ENCODE peak calls at places on chromosomes 7 and 10, in six cellular contexts. V, W, L, S, G and T are unnamed samples.

GRCh38 chr7:36692444-36692843 is 31.9 kb downstream of the AOAH start:
- DNase-seq in S (no peak), W (no peak), G (no peak), V (no peak), L (no peak), T (no peak)

GRCh38 chr10:31399631-31400030 is 80.6 kb downstream of the ZEB1 start:
- DNase-seq in W (no peak), G (no peak), S (no peak), L (no peak), V (no peak), T (no peak)

GRCh38 chr7:128893251-128894100 is 17.0 kb downstream of the KCP start:
- DNase-seq in W (no peak), S (peak), G (no peak), L (no peak), V (no peak), T (no peak)

GRCh38 chr7:98051118-98051744 is 55.4 kb upstream of the LMTK2 start:
- DNase-seq in L (peak), G (no peak), S (peak), V (peak), W (peak), T (no peak)

GRCh38 chr7:1601956-1602355 is 32.1 kb upstream of the PSMG3 start:
- DNase-seq in G (no peak), V (no peak), L (no peak), W (no peak), S (no peak), T (no peak)

GRCh38 chr7:12025246-12025645 is 185.8 kb upstream of the TMEM106B start:
- DNase-seq in L (no peak), S (no peak), V (no peak), G (no peak), W (no peak), T (no peak)

GRCh38 chr7:100400656-100401055 is 27.4 kb downstream of the PILRA start:
- DNase-seq in L (peak), V (peak), S (peak), W (peak), G (peak), T (no peak)

GRCh38 chr10:80276335-80276734 is 13.1 kb downstream of the MAT1A start:
- DNase-seq in L (no peak), G (no peak), V (no peak), W (no peak), S (no peak), T (no peak)

GRCh38 chr7:141533149-141533949 is 17.9 kb upstream of the AGK start:
- DNase-seq in W (peak), V (peak), S (peak), L (peak), G (peak), T (peak)

GRCh38 chr10:18767981-18768380 is 108.8 kb downstream of the ARL5B start:
- DNase-seq in L (no peak), W (no peak), V (no peak), S (no peak), G (no peak), T (no peak)

GRCh38 chr10:113585949-113586348 is 33.1 kb downstream of the HABP2 start:
- DNase-seq in L (no peak), W (peak), G (no peak), V (peak), S (no peak), T (no peak)

GRCh38 chr7:27784399-27785053 is 44.6 kb downstream of the TAX1BP1 start:
- DNase-seq in V (peak), G (peak), W (peak), L (no peak), S (peak), T (no peak)

GRCh38 chr7:154373951-154374350 is 321.8 kb downstream of the DPP6 start:
- DNase-seq in W (no peak), G (no peak), V (no peak), L (no peak), S (no peak), T (no peak)

GRCh38 chr10:106705576-106706526 is 458.7 kb downstream of the SORCS1 start:
- DNase-seq in S (peak), W (peak), L (peak), V (peak), G (no peak), T (peak)

GRCh38 chr7:122256036-122256805 is 48.3 kb downstream of the FEZF1 start:
- DNase-seq in W (no peak), S (no peak), L (no peak), V (no peak), G (no peak), T (peak)

GRCh38 chr10:133010095-133010837 is 67.9 kb upstream of the CFAP46 start:
- DNase-seq in V (no peak), S (no peak), G (peak), L (no peak), W (no peak), T (no peak)

GRCh38 chr7:116588225-116588624 is 63.4 kb downstream of the CAV1 start:
- DNase-seq in S (no peak), V (no peak), L (no peak), G (peak), W (no peak), T (no peak)

GRCh38 chr10:60304832-60305231 is 84.8 kb downstream of the ANK3 start:
- DNase-seq in G (no peak), V (no peak), S (no peak), W (no peak), L (no peak), T (no peak)
- H3K9ac ChIP-seq in G (peak), V (no peak), S (no peak), W (peak), L (no peak), T (no peak)

GRCh38 chr7:16978358-16979244 is 96.8 kb upstream of the AGR3 start:
- DNase-seq in G (peak), W (no peak), L (no peak), S (no peak), V (peak), T (no peak)
- TF ChIP-seq POLR2AphosphoS5 in G (no peak), W (no peak), L (no peak), S (no peak), V (no peak), T (no peak)

DNA sequence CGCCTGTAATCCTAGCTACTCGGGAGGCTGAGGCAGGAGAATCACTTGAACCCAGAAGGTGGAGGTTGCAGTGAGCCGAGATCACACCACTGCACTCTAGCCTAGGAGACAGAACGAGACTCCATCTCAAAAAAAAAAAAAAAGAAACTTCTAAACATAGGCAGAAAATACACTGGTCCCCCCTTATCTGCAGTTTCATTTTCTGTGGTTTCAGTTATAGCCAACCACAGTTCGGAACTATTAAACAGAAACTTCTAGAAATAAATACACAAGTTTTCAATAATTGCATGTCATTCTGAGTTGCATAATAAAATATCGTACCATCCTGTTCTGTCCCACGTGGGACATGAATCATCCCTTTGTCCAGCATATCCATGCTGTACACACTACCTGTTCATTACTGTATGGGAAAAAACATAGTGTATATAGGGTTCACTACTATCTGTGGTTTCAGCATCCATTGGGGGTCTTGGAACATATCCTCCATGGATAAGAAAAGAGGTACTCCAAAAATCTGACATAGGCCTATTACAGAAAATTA is 8.0 kb downstream of the XRCC2 start:
- DNase-seq in V (no peak), W (no peak), S (no peak), G (no peak), L (no peak), T (no peak)
- TF ChIP-seq EZH2 in V (no peak), W (no peak), S (no peak), G (no peak), L (no peak), T (no peak)

DNA sequence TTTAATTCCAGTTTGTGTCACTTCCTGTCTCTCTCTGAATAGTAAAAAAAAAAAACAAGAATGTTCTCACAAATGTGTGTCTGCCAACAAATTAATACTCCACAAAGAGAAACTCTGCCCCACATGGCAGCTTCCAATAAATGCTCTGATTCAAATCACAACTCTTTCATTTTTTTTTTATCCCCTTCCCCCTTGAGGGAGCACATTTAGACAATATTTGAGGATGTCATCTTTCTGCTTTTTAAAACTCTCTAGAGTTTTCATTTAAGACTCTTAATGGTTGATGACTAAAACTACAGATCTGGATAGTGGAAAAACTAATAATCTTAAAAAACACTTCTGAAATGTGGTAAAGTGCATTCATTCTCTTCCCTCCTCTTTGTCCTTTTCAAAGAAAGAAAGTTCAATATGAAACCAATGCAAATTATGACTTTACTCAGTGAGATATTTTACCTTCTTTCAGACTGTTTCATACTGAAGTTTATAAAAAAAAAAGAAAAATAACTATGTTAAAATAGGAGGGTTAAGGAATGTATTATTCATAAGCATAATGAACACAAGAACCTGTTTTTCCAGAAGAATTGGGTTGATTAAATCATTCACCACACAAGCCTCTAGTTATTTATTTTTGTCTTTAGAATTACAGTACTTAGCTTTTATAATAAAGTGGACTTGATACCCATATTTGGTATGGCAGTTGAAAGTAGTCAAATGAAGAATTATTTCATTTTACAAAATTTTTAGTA is 42.4 kb downstream of the ARID5B start:
- DNase-seq in V (no peak), W (no peak), G (peak), L (no peak), S (no peak), T (no peak)
- H3K9ac ChIP-seq in V (no peak), W (no peak), G (peak), L (no peak), S (no peak), T (peak)

GRCh38 chr7:74225400-74225799 is 15.6 kb downstream of the LAT2 start:
- DNase-seq in V (no peak), W (no peak), G (no peak), S (no peak), L (no peak), T (no peak)

GRCh38 chr7:74224511-74224832 is 14.7 kb downstream of the LAT2 start:
- DNase-seq in S (no peak), L (no peak), W (no peak), V (no peak), G (no peak), T (no peak)

GRCh38 chr7:74222851-74223710 is 13.3 kb downstream of the LAT2 start:
- DNase-seq in S (no peak), G (no peak), V (no peak), L (no peak), W (no peak), T (no peak)

GRCh38 chr7:74221713-74222112 is 11.9 kb downstream of the LAT2 start:
- DNase-seq in V (no peak), S (no peak), G (no peak), W (no peak), L (no peak), T (no peak)

DNA sequence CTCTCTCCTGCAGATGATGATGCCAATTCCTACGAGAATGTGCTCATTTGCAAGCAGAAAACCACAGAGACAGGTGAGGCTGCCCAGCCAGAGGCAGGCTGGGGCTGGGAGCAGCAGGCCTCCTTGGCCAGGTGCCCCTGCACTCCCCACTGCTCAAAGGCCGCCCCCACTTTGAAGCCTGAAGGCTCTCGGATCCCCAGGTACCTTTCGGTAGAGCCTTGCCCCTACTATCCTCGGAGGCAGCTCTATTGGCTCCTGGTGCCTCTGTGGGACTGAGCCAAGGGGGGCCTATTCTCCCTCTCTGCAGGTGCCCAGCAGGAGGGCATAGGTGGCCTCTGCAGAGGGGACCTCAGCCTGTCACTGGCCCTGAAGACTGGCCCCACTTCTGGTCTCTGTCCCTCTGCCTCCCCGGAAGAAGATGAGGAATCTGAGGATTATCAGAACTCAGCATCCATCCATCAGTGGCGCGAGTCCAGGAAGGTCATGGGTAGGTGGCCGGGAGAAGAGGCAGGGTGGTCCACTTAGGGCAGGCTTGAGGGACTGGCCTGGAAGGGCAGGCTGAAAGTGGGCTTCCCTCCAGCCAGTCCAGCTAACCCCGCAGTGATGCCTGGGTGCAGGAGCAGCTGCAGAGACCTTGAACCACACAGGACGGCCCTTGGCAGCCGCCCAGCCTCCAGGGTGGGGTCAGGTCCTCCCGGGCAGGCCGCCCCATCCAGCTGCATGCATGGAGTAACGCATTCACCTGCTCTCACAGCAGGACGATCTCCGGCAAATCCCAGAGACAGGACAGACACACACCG is 14.1 kb downstream of the LAT2 start:
- DNase-seq in S (no peak), W (no peak), V (no peak), G (no peak), L (no peak), T (no peak)
- TF ChIP-seq POLR2AphosphoS5 in S (no peak), W (peak), V (no peak), G (no peak), L (no peak), T (peak)

DNA sequence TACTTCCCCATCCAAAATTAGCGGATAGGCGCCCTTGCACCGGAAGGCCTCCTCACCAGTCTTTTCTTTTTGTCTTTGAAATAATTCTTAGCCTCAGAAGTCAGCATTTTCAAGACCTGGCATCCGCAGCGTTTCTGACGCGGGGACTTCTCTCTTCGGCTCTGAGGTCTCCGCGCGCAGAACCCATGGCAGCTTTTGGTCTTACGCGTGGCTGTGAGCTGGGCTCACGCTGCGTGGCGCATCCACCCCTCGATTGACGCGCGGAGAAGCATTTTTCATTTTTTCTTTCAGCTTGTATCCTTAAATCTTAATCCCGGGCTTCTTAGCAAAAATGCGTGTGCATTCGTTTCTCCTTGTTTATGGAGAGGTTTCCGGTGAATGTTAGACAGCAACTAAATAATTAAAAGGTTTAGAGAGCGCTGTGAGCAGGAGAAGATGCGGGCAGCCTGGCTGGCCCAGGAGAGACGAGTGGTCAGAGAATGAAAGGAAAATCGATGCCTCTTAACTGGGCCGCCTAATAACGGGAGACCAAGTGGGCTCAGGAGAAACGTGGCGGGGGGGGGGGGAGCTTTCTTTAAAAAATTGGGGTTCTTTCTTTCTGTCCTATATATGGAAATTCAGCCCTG is 2.0 kb upstream of the GATA3 start:
- DNase-seq in W (no peak), G (peak), S (no peak), L (no peak), V (no peak), T (no peak)
- TF ChIP-seq EZH2 in W (no peak), G (no peak), S (no peak), L (peak), V (no peak), T (no peak)